ENCODE peak calls at places on chromosomes 1 and 21, in seven cellular contexts. M is D341Med, P is RWPE2, U is T follicular helper cell, R is ureter, I is A549, O is mammary epithelial cell. Z is an unnamed sample.

GRCh38 chr1:161805399-161806197 is 39.5 kb downstream of the ATF6 start:
- DNase-seq in M (no peak), P (no peak), U (no peak), R (no peak), I (no peak), O (no peak), Z (no peak)

GRCh38 chr1:50110084-50110615 is 1.4 kb downstream of the ELAVL4 start:
- DNase-seq in M (no peak), P (no peak), U (no peak), R (no peak), I (no peak), O (no peak), Z (no peak)

GRCh38 chr1:51583532-51583931 is 33.4 kb upstream of the OSBPL9 start:
- DNase-seq in M (no peak), P (no peak), U (no peak), R (no peak), I (no peak), O (peak; percentile 96), Z (peak; percentile 17)

GRCh38 chr21:33901421-33902288 is 13.9 kb downstream of the ATP5PO start:
- DNase-seq in M (peak; percentile 77), P (no peak), U (no peak), R (no peak), I (no peak), O (peak; percentile 33), Z (peak; percentile 34)

GRCh38 chr1:41666991-41667631 is 182.6 kb upstream of the EDN2 start:
- DNase-seq in M (no peak), P (no peak), U (peak; percentile 22), R (peak; percentile 64), I (no peak), O (peak; percentile 55), Z (peak; percentile 72)

GRCh38 chr1:51115714-51116404 is 13.8 kb downstream of the C1orf185 start:
- DNase-seq in M (no peak), P (no peak), U (no peak), R (no peak), I (no peak), O (no peak), Z (no peak)

GRCh38 chr1:32014937-32015363 is 1.3 kb downstream of the KHDRBS1 start:
- DNase-seq in M (no peak), P (no peak), U (no peak), R (no peak), I (no peak), O (no peak), Z (peak; percentile 18)

GRCh38 chr1:101820080-101820479 is 176.6 kb downstream of the OLFM3 start:
- DNase-seq in M (peak; percentile 42), P (no peak), U (no peak), R (no peak), I (no peak), O (peak; percentile 30), Z (peak; percentile 34)

GRCh38 chr1:241747992-241748391 is 95.9 kb downstream of the WDR64 start:
- DNase-seq in M (no peak), P (no peak), U (no peak), R (no peak), I (no peak), O (no peak), Z (no peak)

GRCh38 chr1:197567442-197567841 is 207.8 kb downstream of the DENND1B start:
- DNase-seq in M (no peak), P (no peak), U (no peak), R (no peak), I (no peak), O (no peak), Z (no peak)

GRCh38 chr1:163664706-163665321 is 343.1 kb downstream of the NUF2 start:
- DNase-seq in M (no peak), P (no peak), U (no peak), R (no peak), I (no peak), O (no peak), Z (peak; percentile 23)

GRCh38 chr1:65615859-65616258 is 176.8 kb upstream of the PDE4B start:
- DNase-seq in M (no peak), P (no peak), U (no peak), R (no peak), I (no peak), O (no peak), Z (no peak)

Z was measured in bronchial epithelial cell.